ENCODE peak calls at places on chromosomes 1 and 21, in nine cellular contexts. Q, U, N, B, X, M, G, S and D are unnamed samples. For H3K9me3, the result is how much of the 10 kb centered on the place peaks cover.

GRCh38 chr1:220528679-220529529 is 968 bp downstream of the MARK1 start:
- DNase-seq in G (peak), U (no peak), Q (peak), S (no peak), B (no peak), M (no peak), N (peak), X (no peak), D (peak)

GRCh38 chr1:63723618-63724017 is 50.2 kb upstream of the ROR1 start:
- DNase-seq in M (no peak), B (no peak), Q (no peak), U (peak), N (no peak), X (no peak), G (no peak), S (no peak), D (no peak)

GRCh38 chr1:79193211-79194079 is 186.9 kb upstream of the ADGRL4 start:
- DNase-seq in B (peak), M (no peak), G (no peak), X (no peak), S (no peak), Q (no peak), U (peak), N (no peak), D (no peak)

GRCh38 chr1:31417148-31417547 is 4.1 kb downstream of the SERINC2 start:
- DNase-seq in S (no peak), X (no peak), B (no peak), N (no peak), Q (no peak), U (no peak), G (no peak), M (no peak), D (no peak)

GRCh38 chr1:76023669-76024407 is 50.7 kb upstream of the ST6GALNAC3 start:
- DNase-seq in G (no peak), M (no peak), Q (no peak), U (no peak), S (no peak), N (no peak), B (no peak), X (no peak), D (no peak)

GRCh38 chr1:88985033-88985432 is 7.4 kb downstream of the KYAT3 start:
- DNase-seq in X (peak), M (no peak), U (peak), G (peak), B (no peak), S (no peak), N (no peak), Q (no peak), D (no peak)

GRCh38 chr1:193754732-193755427 is 568.5 kb upstream of the B3GALT2 start:
- DNase-seq in B (no peak), U (peak), Q (no peak), S (no peak), G (no peak), N (no peak), X (no peak), M (no peak), D (no peak)

GRCh38 chr1:10171995-10172669 is 38.2 kb upstream of the KIF1B start:
- DNase-seq in N (no peak), U (no peak), X (no peak), G (no peak), Q (no peak), S (no peak), M (no peak), B (no peak), D (no peak)

GRCh38 chr1:226403522-226404034 is 4.3 kb downstream of the PARP1 start:
- DNase-seq in N (no peak), X (no peak), G (peak), Q (no peak), U (no peak), S (no peak), M (no peak), B (no peak), D (no peak)

GRCh38 chr1:230310381-230311163 is 115.6 kb downstream of the PGBD5 start:
- DNase-seq in S (peak), G (peak), Q (peak), U (peak), M (peak), X (peak), B (peak), N (peak), D (peak)

GRCh38 chr1:21392587-21393263 is 47.2 kb upstream of the NBPF3 start:
- DNase-seq in U (no peak), X (no peak), Q (no peak), B (no peak), S (no peak), N (no peak), M (no peak), G (no peak), D (no peak)

GRCh38 chr1:228414511-228415211 is 2.0 kb downstream of the TRIM17 start:
- DNase-seq in N (no peak), G (no peak), Q (no peak), S (peak), U (no peak), B (no peak), X (no peak), M (no peak), D (no peak)

GRCh38 chr1:12166834-12167492 is at the start of gene TNFRSF1B:
- DNase-seq in X (peak), U (no peak), B (peak), N (peak), M (no peak), G (peak), Q (peak), S (peak), D (peak)

GRCh38 chr1:246932366-246932700 is 585 bp upstream of the AHCTF1 start:
- DNase-seq in S (no peak), N (no peak), M (no peak), X (no peak), G (no peak), U (no peak), B (no peak), Q (no peak), D (no peak)

GRCh38 chr1:12003762-12004161 is 15.5 kb upstream of the MIIP start:
- DNase-seq in U (no peak), Q (no peak), M (no peak), B (no peak), X (no peak), N (no peak), S (no peak), G (no peak), D (no peak)

GRCh38 chr1:183248989-183249691 is 63.1 kb downstream of the LAMC2 start:
- DNase-seq in N (no peak), U (no peak), M (peak), Q (no peak), S (no peak), X (no peak), G (no peak), B (no peak), D (no peak)

GRCh38 chr21:23162213-23162946 is 2164.2 kb downstream of the NCAM2 start:
- DNase-seq in X (no peak), B (no peak), N (no peak), M (no peak), G (no peak), Q (no peak), U (no peak), S (no peak), D (no peak)

GRCh38 chr1:98733782-98734112 is 72.2 kb downstream of the SNX7 start:
- DNase-seq in U (no peak), N (no peak), B (no peak), S (no peak), X (no peak), M (no peak), Q (no peak), G (no peak), D (no peak)

GRCh38 chr21:33974513-33975468 is 59.2 kb upstream of the ATP5PO start:
- DNase-seq in B (no peak), G (no peak), S (no peak), N (no peak), Q (no peak), X (no peak), U (no peak), M (no peak), D (no peak)

GRCh38 chr1:12438349-12438924 is 179.6 kb downstream of the DHRS3 start:
- DNase-seq in N (no peak), B (peak), S (no peak), G (no peak), Q (no peak), X (no peak), M (no peak), U (no peak), D (no peak)

GRCh38 chr1:85134583-85135455 is 66.0 kb downstream of the SYDE2 start:
- DNase-seq in N (no peak), G (no peak), M (no peak), S (no peak), U (peak), X (no peak), Q (no peak), B (no peak), D (no peak)

GRCh38 chr1:154952664-154953063 is 3.2 kb downstream of the PBXIP1 start:
- DNase-seq in N (no peak), Q (no peak), S (no peak), X (no peak), G (no peak), U (no peak), B (no peak), M (no peak), D (peak)

GRCh38 chr1:212167098-212167497 is 118.1 kb upstream of the PPP2R5A start:
- DNase-seq in U (peak), N (peak), Q (no peak), S (peak), B (no peak), M (no peak), G (no peak), X (no peak), D (no peak)

GRCh38 chr21:29443398-29444010 is 144.8 kb downstream of the BACH1 start:
- DNase-seq in G (no peak), N (no peak), U (no peak), M (no peak), S (no peak), B (no peak), Q (no peak), X (no peak), D (no peak)

GRCh38 chr1:147579532-147580199 is 38.4 kb downstream of the BCL9 start:
- DNase-seq in X (no peak), N (no peak), M (no peak), S (no peak), B (no peak), G (peak), Q (no peak), U (peak), D (peak)

GRCh38 chr1:151831256-151831591 is 378 bp downstream of the RORC start:
- DNase-seq in G (no peak), X (no peak), Q (no peak), B (no peak), N (no peak), M (no peak), S (no peak), U (no peak), D (no peak)
- H3K4me3 ChIP-seq in G (peak), X (no peak), Q (no peak), B (no peak), N (peak), M (peak), S (no peak), U (no peak), D (peak)

DNA sequence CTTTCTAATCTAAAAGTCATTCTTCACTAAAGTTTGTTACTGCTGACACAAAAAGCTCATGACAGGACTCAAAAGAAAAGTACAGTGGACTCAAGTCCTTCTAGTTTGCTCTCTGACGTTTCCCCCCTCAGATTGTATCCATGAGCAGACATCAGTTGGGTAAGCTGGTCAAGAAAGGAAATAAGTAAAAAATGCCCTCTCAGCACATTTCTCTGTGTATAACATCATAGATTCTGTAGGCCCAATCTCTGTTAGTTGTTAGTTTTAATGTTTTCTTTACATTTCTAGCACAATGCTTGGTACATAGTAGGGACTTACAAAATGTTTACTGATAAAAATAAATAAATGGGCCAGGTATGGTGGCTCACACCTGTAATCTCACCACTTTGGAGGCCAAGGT is 96.8 kb downstream of the NR5A2 start:
- DNase-seq in U (no peak), S (no peak), Q (no peak), G (no peak), M (no peak), B (no peak), N (no peak), X (no peak), D (no peak)
- H3K9me3 ChIP-seq in U (under half), S (under half), Q (under half), G (under half), M (under half), B (under half), N (under half), X (under half), D (under half)

GRCh38 chr1:1046243-1046642 is 26.3 kb downstream of the AGRN start:
- DNase-seq in B (no peak), S (no peak), Q (no peak), M (no peak), N (no peak), G (no peak), U (no peak), X (no peak), D (no peak)
- TF ChIP-seq CTCF in B (no peak), S (no peak), Q (no peak), M (no peak), N (no peak), G (no peak), U (no peak), X (no peak), D (no peak)

DNA sequence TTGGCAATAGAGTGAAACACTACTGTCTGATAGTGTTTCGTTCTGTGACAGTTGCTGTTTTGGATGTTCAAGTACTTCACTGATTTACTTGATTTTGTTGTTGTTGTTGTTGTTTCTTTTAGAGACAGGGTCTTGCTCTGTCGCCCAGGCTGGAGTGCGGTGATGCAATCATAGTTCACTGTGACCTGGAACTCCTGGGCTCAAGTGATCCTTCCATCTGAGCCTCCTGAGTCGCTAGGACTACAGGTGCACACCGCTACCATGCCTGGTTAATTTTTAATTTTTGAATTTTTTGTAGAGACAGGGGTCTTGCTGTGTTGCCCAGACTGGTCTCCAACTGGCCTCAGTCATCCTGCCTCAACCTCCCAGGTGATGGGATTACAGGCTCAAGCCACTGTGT is 2.3 kb downstream of the ATF6 start:
- DNase-seq in B (no peak), G (no peak), N (no peak), X (no peak), M (no peak), U (no peak), S (no peak), Q (no peak), D (no peak)
- H3K4me3 ChIP-seq in B (no peak), G (no peak), N (no peak), X (no peak), M (no peak), U (no peak), S (no peak), Q (no peak), D (no peak)

DNA sequence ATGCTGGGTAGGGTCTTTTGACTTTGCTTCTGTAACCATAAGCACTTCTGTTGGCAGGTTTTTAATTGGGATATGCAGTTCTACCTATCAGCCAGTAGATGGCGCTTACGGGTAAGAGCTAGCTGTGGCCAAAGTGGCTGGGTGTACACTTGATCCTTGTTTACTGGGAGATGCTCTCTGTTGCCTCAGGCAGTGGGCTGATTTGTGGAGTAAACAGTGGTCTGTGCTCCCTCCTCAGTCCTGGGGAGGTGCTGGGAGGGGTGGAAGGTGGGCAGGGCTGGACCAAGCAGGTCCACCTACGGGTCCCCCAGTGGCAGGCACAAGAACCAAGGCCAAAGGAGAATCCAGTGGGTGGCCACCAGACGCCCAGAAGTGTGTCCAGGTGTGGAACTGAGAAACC is 43.4 kb downstream of the RALGPS2 start:
- DNase-seq in X (no peak), N (no peak), B (no peak), G (no peak), U (peak), Q (no peak), S (no peak), M (no peak), D (no peak)
- H3K9me3 ChIP-seq in X (under half), N (under half), B (under half), G (under half), U (under half), Q (under half), S (half or more), M (under half), D (under half)

DNA sequence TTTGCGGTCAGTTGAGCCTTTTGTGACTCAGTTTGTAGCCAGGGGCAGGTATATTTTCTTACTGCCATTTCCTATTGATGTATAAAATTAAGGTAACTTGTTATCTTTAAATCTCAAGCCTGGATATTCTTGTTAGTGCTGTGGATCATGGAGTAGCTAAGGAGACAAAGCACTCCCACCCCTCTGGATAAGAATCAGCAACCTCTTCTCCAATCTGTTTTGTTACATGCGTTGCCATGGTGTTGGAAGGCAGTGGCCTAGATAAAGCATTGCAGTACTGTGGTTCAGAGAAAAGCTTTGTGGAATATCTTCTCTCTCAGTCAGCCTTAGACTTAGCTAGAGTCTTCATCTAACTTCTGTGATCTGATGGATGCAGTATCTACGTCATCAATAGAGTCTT is 478.7 kb upstream of the DEPDC1 start:
- DNase-seq in S (no peak), M (no peak), G (no peak), Q (no peak), N (no peak), B (no peak), X (no peak), U (no peak), D (no peak)
- TF ChIP-seq CTCF in S (no peak), M (no peak), G (no peak), Q (no peak), N (no peak), B (no peak), X (no peak), U (no peak), D (no peak)

GRCh38 chr21:35458406-35458805 is 409.3 kb upstream of the RUNX1 start:
- DNase-seq in Q (no peak), S (no peak), G (no peak), U (no peak), B (no peak), N (no peak), M (no peak), X (no peak), D (no peak)

GRCh38 chr21:35460441-35460840 is 411.3 kb upstream of the RUNX1 start:
- DNase-seq in G (no peak), N (no peak), U (no peak), M (no peak), X (no peak), S (no peak), Q (no peak), B (no peak), D (no peak)

GRCh38 chr21:35457097-35457496 is 408.0 kb upstream of the RUNX1 start:
- DNase-seq in S (no peak), G (no peak), M (no peak), Q (no peak), X (no peak), B (no peak), U (no peak), N (no peak), D (no peak)

GRCh38 chr21:35465750-35466149 is 416.6 kb upstream of the RUNX1 start:
- DNase-seq in G (no peak), B (no peak), S (no peak), Q (no peak), M (no peak), U (no peak), N (no peak), X (no peak), D (no peak)

GRCh38 chr21:35461700-35462099 is 412.6 kb upstream of the RUNX1 start:
- DNase-seq in B (no peak), Q (no peak), X (no peak), S (no peak), N (no peak), U (no peak), M (no peak), G (no peak), D (no peak)
- H3K4me3 ChIP-seq in B (no peak), Q (no peak), X (no peak), S (no peak), N (no peak), U (no peak), M (no peak), G (no peak), D (no peak)

GRCh38 chr1:5649795-5650194 is 342.4 kb downstream of the NPHP4 start:
- DNase-seq in S (no peak), Q (no peak), M (no peak), G (no peak), X (no peak), N (no peak), U (no peak), B (no peak), D (no peak)
- H3K9me3 ChIP-seq in S (under half), Q (under half), M (under half), G (under half), X (under half), N (under half), U (under half), B (under half), D (under half)